ENCODE peak calls at places on chromosomes 11 and 22, in five cellular contexts. K is psoas muscle; A is MM.1S; R is adrenal gland; F is CD8-positive, alpha-beta T cell. W is an unnamed sample.

GRCh38 chr11:87425391-87425790 is 387.7 kb downstream of the TMEM135 start:
- DNase-seq in K (no peak), A (no peak), R (no peak), F (no peak), W (no peak)

GRCh38 chr11:62547691-62548281 is 1.2 kb upstream of the AHNAK start:
- DNase-seq in K (peak; percentile 92), A (no peak), R (no peak), F (no peak), W (no peak)

GRCh38 chr11:3156282-3156660 is 8.8 kb downstream of the OSBPL5 start:
- DNase-seq in K (peak; percentile 44), A (no peak), R (no peak), F (no peak), W (no peak)

GRCh38 chr11:79438631-79439429 is 2.0 kb downstream of the TENM4 start:
- DNase-seq in K (peak; percentile 48), A (peak; percentile 13), R (peak; percentile 33), F (no peak), W (no peak)

GRCh38 chr11:132307309-132308020 is 937.0 kb downstream of the NTM start:
- DNase-seq in K (peak; percentile 62), A (no peak), R (no peak), F (no peak), W (no peak)

GRCh38 chr11:67561971-67562560 is 21.5 kb upstream of the GSTP1 start:
- DNase-seq in K (no peak), A (no peak), R (no peak), F (no peak), W (no peak)

GRCh38 chr11:20110908-20111669 is 49.2 kb downstream of the DBX1 start:
- DNase-seq in K (no peak), A (peak; percentile 77), R (peak; percentile 27), F (peak; percentile 1), W (peak; percentile 6)

GRCh38 chr22:46425011-46425410 is 89.5 kb downstream of the TRMU start:
- DNase-seq in K (no peak), A (no peak), R (no peak), F (no peak), W (no peak)

GRCh38 chr11:72308226-72309073 is 64.5 kb upstream of the PHOX2A start:
- DNase-seq in K (no peak), A (no peak), R (peak; percentile 72), F (no peak), W (no peak)

GRCh38 chr11:117059611-117060010 is 38.6 kb downstream of the SIK3 start:
- DNase-seq in K (no peak), A (no peak), R (no peak), F (no peak), W (no peak)

DNA sequence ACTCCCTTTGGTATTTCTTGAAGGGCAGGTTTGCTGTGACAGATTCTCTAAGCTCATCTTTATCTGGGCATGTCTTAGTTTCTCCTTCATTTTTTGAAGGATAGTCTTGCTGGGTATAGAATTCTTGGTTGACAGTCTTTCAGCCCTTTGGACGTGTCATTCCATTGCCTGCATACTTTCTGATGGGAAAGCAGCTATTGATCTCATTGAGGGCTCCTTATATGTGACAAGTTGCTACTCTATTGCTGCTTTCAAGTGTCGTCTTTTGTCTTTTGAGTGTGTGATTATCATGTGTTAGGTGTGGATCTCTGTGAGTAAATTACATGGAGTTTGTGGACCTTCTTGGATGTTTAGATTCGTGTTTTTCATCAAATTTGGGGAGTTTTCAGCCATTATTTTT is 21.9 kb downstream of the IGHMBP2 start:
- DNase-seq in K (no peak), A (no peak), R (no peak), F (no peak), W (no peak)
- H3K4me1 ChIP-seq in K (peaks cover 9% of the 10 kb centered on the region), A (peaks cover 4% of the 10 kb centered on the region), R (peaks cover 10% of the 10 kb centered on the region), F (no peaks in the 10 kb centered on the region), W (no peaks in the 10 kb centered on the region)

GRCh38 chr11:14967581-14968214 is 4.5 kb downstream of the CALCA start:
- DNase-seq in K (no peak), A (no peak), R (no peak), F (no peak), W (no peak)
- H3K4me3 ChIP-seq in K (no peak overlapping the region), A (no peak overlapping the region), R (no peak overlapping the region), F (no peak overlapping the region), W (no peak overlapping the region)

DNA sequence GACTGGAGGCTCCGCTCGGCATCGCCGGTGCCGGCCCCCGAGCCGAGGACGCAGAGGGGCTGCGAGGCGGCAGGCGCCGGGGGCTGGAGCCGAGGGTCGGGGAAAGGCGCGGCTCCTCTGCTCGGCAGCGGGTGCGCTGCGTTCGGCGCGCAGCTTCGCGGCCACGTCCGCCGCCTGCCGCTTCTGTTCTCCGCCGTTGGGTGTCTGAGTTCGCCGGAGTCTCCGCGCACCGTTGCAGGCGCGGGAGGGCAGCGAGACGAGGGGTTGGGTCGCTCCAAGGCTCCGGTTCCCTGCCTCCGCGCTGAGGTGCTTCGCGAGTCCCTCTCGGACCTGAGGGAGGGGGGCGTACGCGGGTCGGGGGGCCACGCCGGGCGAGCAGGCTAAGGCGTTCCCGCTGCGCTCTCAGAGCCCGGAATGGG is 350 bp downstream of the MN1 start:
- DNase-seq in K (peak; percentile 72), A (no peak), R (peak; percentile 36), F (no peak), W (no peak)
- H3K4me1 ChIP-seq in K (peaks cover 35% of the 10 kb centered on the region), A (no peaks in the 10 kb centered on the region), R (peaks cover 21% of the 10 kb centered on the region), F (peaks cover 12% of the 10 kb centered on the region), W (peaks cover 9% of the 10 kb centered on the region)

GRCh38 chr11:59193741-59194140 is 19.0 kb downstream of the MPEG1 start:
- DNase-seq in K (no peak), A (no peak), R (no peak), F (no peak), W (no peak)

GRCh38 chr11:59199546-59200420 is 12.9 kb downstream of the MPEG1 start:
- DNase-seq in K (no peak), A (peak; percentile 54), R (no peak), F (no peak), W (no peak)

GRCh38 chr11:59195596-59195995 is 17.1 kb downstream of the MPEG1 start:
- DNase-seq in K (no peak), A (no peak), R (no peak), F (no peak), W (no peak)

GRCh38 chr11:59197990-59198389 is 14.7 kb downstream of the MPEG1 start:
- DNase-seq in K (peak; percentile 82), A (no peak), R (peak; percentile 78), F (no peak), W (no peak)

GRCh38 chr11:59196777-59197176 is 15.9 kb downstream of the MPEG1 start:
- DNase-seq in K (no peak), A (no peak), R (no peak), F (no peak), W (no peak)
- H3K4me3 ChIP-seq in K (no peak overlapping the region), A (no peak overlapping the region), R (no peak overlapping the region), F (no peak overlapping the region), W (no peak overlapping the region)

DNA sequence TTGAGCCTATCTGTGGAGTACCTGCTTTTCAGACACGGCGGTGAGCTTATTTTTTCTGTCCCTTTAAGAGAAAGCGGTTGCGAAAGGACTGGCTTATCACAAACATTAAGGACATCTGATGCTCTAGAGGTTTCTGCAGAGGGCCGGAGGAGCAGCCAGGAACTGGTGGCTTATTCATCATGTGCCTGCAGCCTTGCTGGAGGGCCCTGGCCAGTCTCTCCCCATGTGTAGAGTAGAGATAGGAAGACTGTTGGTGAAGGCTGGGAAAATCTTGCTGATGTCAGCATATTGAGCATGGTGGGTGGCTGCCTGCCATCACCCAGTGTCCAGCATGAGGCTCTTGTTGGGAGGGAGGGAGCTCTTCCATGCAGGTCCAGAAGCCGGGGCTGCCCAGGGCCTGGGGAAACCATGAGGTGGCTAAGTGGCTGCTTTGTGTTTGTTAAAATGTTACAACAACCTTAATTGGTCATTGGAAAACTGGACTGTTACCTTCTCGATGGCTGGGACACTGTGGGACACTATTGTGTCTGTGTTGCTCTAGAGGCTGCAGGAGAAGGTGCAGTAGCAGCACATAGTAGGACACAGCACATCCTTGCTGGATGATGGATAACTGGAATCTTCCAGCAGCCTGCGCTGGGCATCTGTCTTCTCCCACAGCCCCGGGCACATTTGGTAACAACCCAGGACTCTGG is 54.3 kb downstream of the TSPAN18 start:
- DNase-seq in K (no peak), A (no peak), R (peak; percentile 82), F (no peak), W (no peak)
- H3K4me1 ChIP-seq in K (no peaks in the 10 kb centered on the region), A (no peaks in the 10 kb centered on the region), R (peaks cover 50% of the 10 kb centered on the region), F (no peaks in the 10 kb centered on the region), W (no peaks in the 10 kb centered on the region)

GRCh38 chr11:46238078-46238966 is 39.1 kb upstream of the CREB3L1 start:
- DNase-seq in K (peak; percentile 81), A (no peak), R (peak; percentile 87), F (no peak), W (peak; percentile 34)

GRCh38 chr11:46240861-46241260 is 36.6 kb upstream of the CREB3L1 start:
- DNase-seq in K (no peak), A (no peak), R (no peak), F (no peak), W (no peak)

GRCh38 chr11:46239801-46240061 is 37.7 kb upstream of the CREB3L1 start:
- DNase-seq in K (no peak), A (no peak), R (no peak), F (no peak), W (no peak)

GRCh38 chr11:46238967-46239800 is 38.3 kb upstream of the CREB3L1 start:
- DNase-seq in K (peak; percentile 92), A (peak; percentile 72), R (peak; percentile 89), F (peak; percentile 58), W (peak; percentile 71)

DNA sequence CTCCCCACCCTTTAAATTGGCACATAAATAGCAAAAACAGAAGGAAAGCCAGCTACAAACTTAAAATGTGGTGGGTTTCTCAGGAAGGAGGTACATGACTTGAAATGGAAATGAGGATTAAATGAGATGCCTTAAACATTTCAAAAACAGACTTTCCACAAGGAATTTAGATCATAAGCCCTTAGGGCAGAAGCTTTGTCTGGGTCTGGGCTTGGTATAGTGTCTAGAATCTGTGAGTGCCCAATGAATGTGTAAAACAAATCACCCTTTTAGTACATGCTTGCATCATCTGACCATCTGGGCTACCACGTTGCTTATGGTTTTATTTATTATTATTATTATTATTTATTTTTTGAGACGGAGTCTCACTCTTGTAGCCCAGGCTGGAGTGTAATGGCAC is 37.1 kb upstream of the CREB3L1 start:
- DNase-seq in K (no peak), A (no peak), R (no peak), F (no peak), W (no peak)
- H3K4me3 ChIP-seq in K (no peak overlapping the region), A (no peak overlapping the region), R (no peak overlapping the region), F (no peak overlapping the region), W (no peak overlapping the region)

W was measured in CD8-positive, alpha-beta memory T cell.